ENCODE peak calls at places on chromosomes 12 and 14, in nine cellular contexts. One of them, this sample, is unnamed. For H3K36me3 and H3K4me1, the result is how much of the 10 kb centered on the place peaks cover.

GRCh38 chr12:112537710-112538396 is 119.1 kb downstream of the PTPN11 start:
- DNase-seq in fibroblast of lung: no peak
- DNase-seq in left lung: no peak
- DNase-seq in transverse colon: no peak
- DNase-seq in hepatocyte: peak
- DNase-seq in cardiac muscle cell: peak
- DNase-seq in gastrocnemius medialis: no peak
- DNase-seq in GM23248: no peak
- DNase-seq in tibial nerve: no peak
- DNase-seq in this sample: no peak

GRCh38 chr14:104688755-104689619 is at the start of gene INF2:
- DNase-seq in gastrocnemius medialis: peak
- DNase-seq in cardiac muscle cell: peak
- DNase-seq in left lung: peak
- DNase-seq in transverse colon: peak
- DNase-seq in hepatocyte: peak
- DNase-seq in tibial nerve: no peak
- DNase-seq in GM23248: peak
- DNase-seq in fibroblast of lung: peak
- DNase-seq in this sample: no peak

GRCh38 chr12:25155031-25155576 is 39.9 kb downstream of the DNAI7 start:
- DNase-seq in GM23248: peak
- DNase-seq in tibial nerve: no peak
- DNase-seq in hepatocyte: peak
- DNase-seq in cardiac muscle cell: peak
- DNase-seq in left lung: no peak
- DNase-seq in transverse colon: no peak
- DNase-seq in gastrocnemius medialis: no peak
- DNase-seq in fibroblast of lung: peak
- DNase-seq in this sample: no peak

GRCh38 chr12:28065889-28066630 is 93.5 kb upstream of the PTHLH start:
- DNase-seq in hepatocyte: no peak
- DNase-seq in cardiac muscle cell: peak
- DNase-seq in tibial nerve: no peak
- DNase-seq in left lung: no peak
- DNase-seq in fibroblast of lung: no peak
- DNase-seq in gastrocnemius medialis: no peak
- DNase-seq in GM23248: no peak
- DNase-seq in transverse colon: no peak
- DNase-seq in this sample: no peak

GRCh38 chr12:11863478-11863906 is 207.2 kb upstream of the BCL2L14 start:
- DNase-seq in left lung: no peak
- DNase-seq in tibial nerve: peak
- DNase-seq in GM23248: peak
- DNase-seq in gastrocnemius medialis: no peak
- DNase-seq in cardiac muscle cell: peak
- DNase-seq in fibroblast of lung: no peak
- DNase-seq in hepatocyte: peak
- DNase-seq in transverse colon: no peak
- DNase-seq in this sample: no peak

GRCh38 chr12:124160102-124160501 is 134.8 kb upstream of the RFLNA start:
- DNase-seq in fibroblast of lung: no peak
- DNase-seq in left lung: no peak
- DNase-seq in tibial nerve: no peak
- DNase-seq in transverse colon: no peak
- DNase-seq in GM23248: no peak
- DNase-seq in gastrocnemius medialis: no peak
- DNase-seq in hepatocyte: no peak
- DNase-seq in cardiac muscle cell: peak
- DNase-seq in this sample: no peak

GRCh38 chr12:54428050-54429013 is 9.3 kb upstream of the ITGA5 start:
- DNase-seq in transverse colon: peak
- DNase-seq in fibroblast of lung: peak
- DNase-seq in cardiac muscle cell: peak
- DNase-seq in hepatocyte: no peak
- DNase-seq in tibial nerve: no peak
- DNase-seq in left lung: no peak
- DNase-seq in GM23248: peak
- DNase-seq in gastrocnemius medialis: no peak
- DNase-seq in this sample: no peak

GRCh38 chr12:68497702-68498101 is 113.0 kb upstream of the RAP1B start:
- DNase-seq in hepatocyte: no peak
- DNase-seq in tibial nerve: no peak
- DNase-seq in left lung: no peak
- DNase-seq in gastrocnemius medialis: no peak
- DNase-seq in GM23248: peak
- DNase-seq in transverse colon: no peak
- DNase-seq in fibroblast of lung: peak
- DNase-seq in cardiac muscle cell: peak
- DNase-seq in this sample: no peak

GRCh38 chr12:131452444-131452860 is 258.4 kb upstream of the SFSWAP start:
- DNase-seq in GM23248: no peak
- DNase-seq in fibroblast of lung: no peak
- DNase-seq in tibial nerve: no peak
- DNase-seq in gastrocnemius medialis: no peak
- DNase-seq in transverse colon: no peak
- DNase-seq in cardiac muscle cell: no peak
- DNase-seq in hepatocyte: peak
- DNase-seq in left lung: peak
- DNase-seq in this sample: no peak

GRCh38 chr14:94465042-94465441 is 11.0 kb downstream of the SERPINA9 start:
- DNase-seq in tibial nerve: no peak
- DNase-seq in hepatocyte: no peak
- DNase-seq in gastrocnemius medialis: no peak
- DNase-seq in fibroblast of lung: no peak
- DNase-seq in GM23248: no peak
- DNase-seq in cardiac muscle cell: no peak
- DNase-seq in left lung: no peak
- DNase-seq in transverse colon: no peak
- DNase-seq in this sample: no peak

GRCh38 chr14:64800000-64800399 is 79.7 kb downstream of the SPTB start:
- DNase-seq in GM23248: peak
- DNase-seq in cardiac muscle cell: peak
- DNase-seq in left lung: no peak
- DNase-seq in hepatocyte: peak
- DNase-seq in tibial nerve: no peak
- DNase-seq in fibroblast of lung: peak
- DNase-seq in transverse colon: peak
- DNase-seq in gastrocnemius medialis: no peak
- DNase-seq in this sample: no peak

GRCh38 chr12:100141666-100141997 is 1.0 kb downstream of the BLTP3B start:
- DNase-seq in fibroblast of lung: peak
- DNase-seq in hepatocyte: peak
- DNase-seq in GM23248: peak
- DNase-seq in transverse colon: no peak
- DNase-seq in left lung: no peak
- DNase-seq in cardiac muscle cell: peak
- DNase-seq in gastrocnemius medialis: peak
- DNase-seq in tibial nerve: peak
- DNase-seq in this sample: no peak

GRCh38 chr14:88166616-88167015 is 156.5 kb downstream of the KCNK10 start:
- DNase-seq in cardiac muscle cell: no peak
- DNase-seq in fibroblast of lung: no peak
- DNase-seq in left lung: no peak
- DNase-seq in hepatocyte: peak
- DNase-seq in GM23248: peak
- DNase-seq in transverse colon: no peak
- DNase-seq in tibial nerve: no peak
- DNase-seq in gastrocnemius medialis: no peak
- DNase-seq in this sample: no peak

GRCh38 chr14:91125801-91126200 is 11.9 kb downstream of the DGLUCY start:
- DNase-seq in GM23248: no peak
- DNase-seq in tibial nerve: no peak
- DNase-seq in gastrocnemius medialis: no peak
- DNase-seq in cardiac muscle cell: no peak
- DNase-seq in transverse colon: no peak
- DNase-seq in left lung: no peak
- DNase-seq in fibroblast of lung: no peak
- DNase-seq in hepatocyte: no peak
- DNase-seq in this sample: no peak

GRCh38 chr12:89768586-89769482 is 60.2 kb upstream of the ATP2B1 start:
- DNase-seq in cardiac muscle cell: peak
- DNase-seq in hepatocyte: peak
- DNase-seq in fibroblast of lung: peak
- DNase-seq in tibial nerve: no peak
- DNase-seq in transverse colon: peak
- DNase-seq in GM23248: peak
- DNase-seq in gastrocnemius medialis: no peak
- DNase-seq in left lung: no peak
- DNase-seq in this sample: no peak

GRCh38 chr12:98653866-98654493 is 8.9 kb downstream of the APAF1 start:
- DNase-seq in gastrocnemius medialis: no peak
- DNase-seq in fibroblast of lung: peak
- DNase-seq in tibial nerve: no peak
- DNase-seq in cardiac muscle cell: peak
- DNase-seq in hepatocyte: peak
- DNase-seq in GM23248: peak
- DNase-seq in left lung: no peak
- DNase-seq in transverse colon: no peak
- DNase-seq in this sample: peak

GRCh38 chr12:90970471-90970870 is 15.5 kb upstream of the CCER1 start:
- DNase-seq in cardiac muscle cell: no peak
- DNase-seq in gastrocnemius medialis: no peak
- DNase-seq in hepatocyte: no peak
- DNase-seq in GM23248: peak
- DNase-seq in transverse colon: no peak
- DNase-seq in tibial nerve: no peak
- DNase-seq in fibroblast of lung: no peak
- DNase-seq in left lung: no peak
- DNase-seq in this sample: no peak

GRCh38 chr12:109820921-109821381 is 12.2 kb downstream of the TRPV4 start:
- DNase-seq in hepatocyte: no peak
- DNase-seq in tibial nerve: no peak
- DNase-seq in fibroblast of lung: no peak
- DNase-seq in GM23248: no peak
- DNase-seq in left lung: peak
- DNase-seq in cardiac muscle cell: no peak
- DNase-seq in transverse colon: no peak
- DNase-seq in gastrocnemius medialis: no peak
- DNase-seq in this sample: no peak

GRCh38 chr12:65895759-65896656 is 71.7 kb downstream of the HMGA2 start:
- DNase-seq in transverse colon: no peak
- DNase-seq in left lung: no peak
- DNase-seq in GM23248: no peak
- DNase-seq in hepatocyte: peak
- DNase-seq in tibial nerve: no peak
- DNase-seq in cardiac muscle cell: peak
- DNase-seq in fibroblast of lung: no peak
- DNase-seq in gastrocnemius medialis: no peak
- DNase-seq in this sample: peak

GRCh38 chr14:95679995-95680735 is 6.1 kb upstream of the TCL1B start:
- DNase-seq in gastrocnemius medialis: no peak
- DNase-seq in GM23248: no peak
- DNase-seq in cardiac muscle cell: no peak
- DNase-seq in hepatocyte: peak
- DNase-seq in tibial nerve: no peak
- DNase-seq in transverse colon: no peak
- DNase-seq in left lung: no peak
- DNase-seq in fibroblast of lung: no peak
- DNase-seq in this sample: no peak

GRCh38 chr12:106682594-106683234 is 91.8 kb upstream of the RIC8B start:
- DNase-seq in tibial nerve: no peak
- DNase-seq in cardiac muscle cell: peak
- DNase-seq in fibroblast of lung: peak
- DNase-seq in transverse colon: no peak
- DNase-seq in left lung: no peak
- DNase-seq in GM23248: peak
- DNase-seq in hepatocyte: no peak
- DNase-seq in gastrocnemius medialis: no peak
- DNase-seq in this sample: no peak

GRCh38 chr12:55876110-55876509 is 33.4 kb upstream of the MMP19 start:
- DNase-seq in tibial nerve: no peak
- DNase-seq in gastrocnemius medialis: no peak
- DNase-seq in cardiac muscle cell: no peak
- DNase-seq in hepatocyte: no peak
- DNase-seq in fibroblast of lung: no peak
- DNase-seq in left lung: no peak
- DNase-seq in GM23248: no peak
- DNase-seq in transverse colon: no peak
- DNase-seq in this sample: no peak

GRCh38 chr12:53352331-53353258 is 16.4 kb upstream of the SP7 start:
- DNase-seq in tibial nerve: peak
- DNase-seq in left lung: no peak
- DNase-seq in hepatocyte: peak
- DNase-seq in transverse colon: peak
- DNase-seq in gastrocnemius medialis: peak
- DNase-seq in GM23248: peak
- DNase-seq in fibroblast of lung: peak
- DNase-seq in cardiac muscle cell: peak
- DNase-seq in this sample: peak
- H3K36me3 ChIP-seq in tibial nerve: under half
- H3K36me3 ChIP-seq in left lung: under half
- H3K36me3 ChIP-seq in hepatocyte: under half
- H3K36me3 ChIP-seq in transverse colon: under half
- H3K36me3 ChIP-seq in gastrocnemius medialis: under half
- H3K36me3 ChIP-seq in GM23248: under half
- H3K36me3 ChIP-seq in fibroblast of lung: under half
- H3K36me3 ChIP-seq in cardiac muscle cell: under half
- H3K36me3 ChIP-seq in this sample: under half

GRCh38 chr14:54257424-54257823 is 139.4 kb upstream of the CDKN3 start:
- DNase-seq in cardiac muscle cell: no peak
- DNase-seq in GM23248: no peak
- DNase-seq in fibroblast of lung: no peak
- DNase-seq in left lung: no peak
- DNase-seq in hepatocyte: no peak
- DNase-seq in gastrocnemius medialis: no peak
- DNase-seq in transverse colon: no peak
- DNase-seq in tibial nerve: no peak
- DNase-seq in this sample: peak
- H3K27ac ChIP-seq in cardiac muscle cell: peak
- H3K27ac ChIP-seq in GM23248: no peak
- H3K27ac ChIP-seq in fibroblast of lung: no peak
- H3K27ac ChIP-seq in left lung: no peak
- H3K27ac ChIP-seq in hepatocyte: no peak
- H3K27ac ChIP-seq in gastrocnemius medialis: no peak
- H3K27ac ChIP-seq in transverse colon: no peak
- H3K27ac ChIP-seq in tibial nerve: no peak
- H3K27ac ChIP-seq in this sample: no peak

DNA sequence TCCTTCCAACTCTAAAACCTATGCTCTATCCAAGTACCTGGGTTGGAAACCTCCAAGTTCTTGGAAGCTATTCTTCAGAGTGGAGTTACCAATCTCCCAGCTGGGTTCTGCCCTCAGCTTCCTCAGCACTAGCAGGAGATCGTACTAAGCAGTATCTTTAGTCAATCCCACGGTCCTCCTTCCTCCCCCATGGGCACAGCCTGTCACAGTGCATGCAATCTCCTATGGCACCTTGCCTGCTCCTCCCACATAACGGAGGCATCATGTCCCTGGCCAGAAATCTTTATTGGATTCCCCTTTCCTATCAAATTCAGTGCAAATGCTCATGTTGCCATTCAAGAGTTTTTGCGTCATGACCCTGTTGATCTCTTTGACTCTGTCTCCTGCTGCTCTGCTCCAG is 5.4 kb upstream of the LPAR5 start:
- DNase-seq in fibroblast of lung: no peak
- DNase-seq in gastrocnemius medialis: no peak
- DNase-seq in transverse colon: no peak
- DNase-seq in left lung: no peak
- DNase-seq in GM23248: peak
- DNase-seq in cardiac muscle cell: no peak
- DNase-seq in hepatocyte: no peak
- DNase-seq in tibial nerve: no peak
- DNase-seq in this sample: no peak
- H3K4me1 ChIP-seq in fibroblast of lung: under half
- H3K4me1 ChIP-seq in gastrocnemius medialis: under half
- H3K4me1 ChIP-seq in transverse colon: under half
- H3K4me1 ChIP-seq in left lung: under half
- H3K4me1 ChIP-seq in GM23248: under half
- H3K4me1 ChIP-seq in cardiac muscle cell: under half
- H3K4me1 ChIP-seq in hepatocyte: under half
- H3K4me1 ChIP-seq in tibial nerve: under half
- H3K4me1 ChIP-seq in this sample: under half

GRCh38 chr12:121240484-121241202 is 30.7 kb downstream of the P2RX4 start:
- DNase-seq in fibroblast of lung: peak
- DNase-seq in left lung: peak
- DNase-seq in GM23248: no peak
- DNase-seq in gastrocnemius medialis: peak
- DNase-seq in hepatocyte: no peak
- DNase-seq in transverse colon: peak
- DNase-seq in tibial nerve: peak
- DNase-seq in cardiac muscle cell: peak
- DNase-seq in this sample: no peak
- H3K36me3 ChIP-seq in fibroblast of lung: under half
- H3K36me3 ChIP-seq in left lung: under half
- H3K36me3 ChIP-seq in GM23248: under half
- H3K36me3 ChIP-seq in gastrocnemius medialis: under half
- H3K36me3 ChIP-seq in hepatocyte: under half
- H3K36me3 ChIP-seq in transverse colon: under half
- H3K36me3 ChIP-seq in tibial nerve: under half
- H3K36me3 ChIP-seq in cardiac muscle cell: under half
- H3K36me3 ChIP-seq in this sample: under half